ENCODE peak calls at places on chromosomes 2 and 18, in four cellular contexts. I is neuronal stem cell, R is body of pancreas, U is GM12865. K is an unnamed sample.

GRCh38 chr2:26175716-26176615 is 3.1 kb downstream of the GAREM2 start:
- DNase-seq in I (no peak), R (no peak), U (no peak), K (no peak)

GRCh38 chr2:45943231-45944044 is 292.0 kb downstream of the PRKCE start:
- DNase-seq in I (no peak), U (no peak), R (no peak), K (no peak)

GRCh38 chr18:50707841-50708240 is 112.0 kb downstream of the MRO start:
- DNase-seq in U (no peak), R (peak; percentile 22), I (no peak), K (no peak)

GRCh38 chr2:223613017-223613950 is 11.1 kb upstream of the SCG2 start:
- DNase-seq in U (no peak), R (peak; percentile 75), I (no peak), K (peak; percentile 98)

GRCh38 chr2:8906208-8906607 is 68.8 kb upstream of the KIDINS220 start:
- DNase-seq in R (no peak), U (no peak), I (no peak), K (peak; percentile 2)

GRCh38 chr2:12652723-12653122 is 64.0 kb upstream of the TRIB2 start:
- DNase-seq in I (no peak), R (no peak), U (no peak), K (no peak)

GRCh38 chr2:128377071-128377910 is 58.6 kb upstream of the HS6ST1 start:
- DNase-seq in I (no peak), R (no peak), U (no peak), K (no peak)

GRCh38 chr2:215241791-215242305 is 70.0 kb upstream of the ATIC start:
- DNase-seq in U (no peak), R (no peak), I (no peak), K (no peak)

GRCh38 chr2:164785447-164785846 is 56.2 kb downstream of the COBLL1 start:
- DNase-seq in R (no peak), U (no peak), I (no peak), K (no peak)

GRCh38 chr18:73153271-73153670 is 285.5 kb upstream of the NETO1 start:
- DNase-seq in R (no peak), I (no peak), U (no peak), K (peak; percentile 1)

GRCh38 chr2:64404002-64404731 is 49.8 kb upstream of the LGALSL start:
- DNase-seq in R (peak; percentile 86), I (peak; percentile 92), U (no peak), K (peak; percentile 88)

GRCh38 chr2:96325038-96325883 is at the start of gene ITPRIPL1:
- DNase-seq in R (peak; percentile 24), I (no peak), U (peak; percentile 46), K (no peak)

GRCh38 chr2:122706757-122707223 is 951.3 kb downstream of the TSN start:
- DNase-seq in U (no peak), I (no peak), R (no peak), K (no peak)

GRCh38 chr2:72745679-72746368 is 80.0 kb downstream of the EXOC6B start:
- DNase-seq in I (peak; percentile 51), R (no peak), U (peak; percentile 61), K (peak; percentile 22)

GRCh38 chr2:240791821-240792657 is 28.0 kb downstream of the KIF1A start:
- DNase-seq in U (no peak), R (no peak), I (peak; percentile 8), K (no peak)

GRCh38 chr2:226115832-226116200 is 683.8 kb downstream of the IRS1 start:
- DNase-seq in R (no peak), I (no peak), U (no peak), K (no peak)

DNA sequence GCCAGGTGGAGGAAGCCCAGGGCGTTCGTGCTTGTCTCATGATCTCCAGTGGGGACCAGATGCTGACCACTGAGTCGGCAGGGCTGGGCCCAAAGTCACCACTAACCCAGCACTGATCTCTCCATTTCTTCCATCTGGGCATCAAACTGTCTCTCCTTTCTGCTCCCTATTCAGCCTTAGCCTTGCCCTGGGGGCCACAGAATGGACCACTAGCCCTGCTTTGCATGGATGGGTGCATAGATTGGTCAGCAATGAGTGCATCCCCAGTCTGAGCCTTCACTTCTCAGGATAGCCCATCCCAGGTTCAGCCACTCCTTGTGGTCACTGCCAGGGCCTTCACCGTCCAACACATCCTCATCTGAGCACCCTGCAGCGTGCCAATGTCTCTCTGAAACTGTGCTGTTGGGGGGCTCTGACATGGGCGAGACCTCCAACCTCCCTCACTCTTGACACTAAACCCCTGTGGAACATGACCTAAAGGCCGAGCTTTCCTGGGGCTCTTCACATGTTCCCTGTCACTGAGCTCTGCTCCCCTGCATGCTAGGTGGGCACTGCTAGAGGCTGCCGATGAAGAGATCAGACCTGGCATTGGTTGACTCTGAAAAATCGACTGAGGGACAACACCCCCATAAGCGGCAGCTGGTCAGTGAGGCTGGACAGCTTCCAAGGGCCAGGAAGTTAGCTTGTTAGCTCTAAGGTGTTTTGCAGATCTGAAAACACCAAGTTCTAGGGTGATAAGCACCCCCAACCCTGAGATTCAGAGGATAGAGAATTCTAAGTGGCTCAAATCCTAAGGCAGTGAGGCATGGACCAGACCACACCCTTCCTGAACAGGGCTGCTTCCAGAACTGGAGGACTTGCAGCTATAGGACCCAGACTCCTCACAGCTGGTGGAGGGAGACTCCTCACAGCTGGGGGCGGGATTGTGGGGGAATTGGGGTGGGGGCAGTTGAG is 61.7 kb downstream of the HS1BP3 start:
- DNase-seq in R (peak; percentile 2), I (no peak), U (no peak), K (no peak)
- H3K4me3 ChIP-seq in R (no peak overlapping the region), I (no peak overlapping the region), U (no peak overlapping the region), K (no peak overlapping the region)

GRCh38 chr2:16178551-16179130 is 238.3 kb downstream of the MYCN start:
- DNase-seq in R (no peak), I (no peak), U (no peak), K (no peak)
- H3K4me3 ChIP-seq in R (no peak overlapping the region), I (no peak overlapping the region), U (no peak overlapping the region), K (no peak overlapping the region)

DNA sequence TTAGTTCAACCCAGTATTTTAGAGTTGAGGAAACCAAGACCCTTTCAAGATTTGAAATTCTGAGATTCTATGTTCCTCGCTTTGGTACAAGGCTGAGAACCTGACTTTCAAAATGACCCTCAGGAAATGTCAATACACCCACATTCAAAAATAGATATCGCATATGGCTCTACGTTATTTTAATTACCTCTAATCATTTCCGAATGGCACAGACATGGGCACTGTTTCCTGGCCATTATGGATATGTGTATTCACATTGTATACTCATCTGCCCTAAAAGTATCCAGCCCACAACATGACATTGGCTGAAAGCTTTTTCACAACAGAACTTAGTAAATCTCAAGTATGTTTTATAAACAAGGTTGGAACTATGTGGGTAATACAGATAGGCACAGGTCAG is 6.7 kb downstream of the KLF7 start:
- DNase-seq in U (peak; percentile 45), R (no peak), I (no peak), K (no peak)
- H3K4me3 ChIP-seq in U (no peak overlapping the region), R (no peak overlapping the region), I (no peak overlapping the region), K (no peak overlapping the region)

GRCh38 chr18:47815486-47816270 is 114.8 kb downstream of the SMAD2 start:
- DNase-seq in U (peak; percentile 18), R (no peak), I (no peak), K (no peak)

GRCh38 chr18:47817017-47817911 is 113.2 kb downstream of the SMAD2 start:
- DNase-seq in I (no peak), U (no peak), R (no peak), K (no peak)
- H3K4me3 ChIP-seq in I (no peak overlapping the region), U (no peak overlapping the region), R (no peak overlapping the region), K (no peak overlapping the region)

GRCh38 chr2:218897394-218898108 is 16.9 kb downstream of the WNT10A start:
- DNase-seq in U (no peak), I (no peak), R (no peak), K (no peak)
- H3K4me3 ChIP-seq in U (peak overlapping the region; percentile 85), I (no peak overlapping the region), R (no peak overlapping the region), K (no peak overlapping the region)